ENCODE peak calls at places on chromosomes 1 and 21, in nine cellular contexts. F is cardiac muscle cell, L is PC-3, N is kidney epithelial cell, K is fibroblast of mammary gland, X is neural progenitor cell, H is NT2/D1, A is tibial nerve, T is fibroblast of pulmonary artery. M is an unnamed sample.
A peak's percentile ranks its signal among the peaks of the same experiment; 100 is the strongest.

GRCh38 chr1:150798509-150798908 is 9.6 kb downstream of the CTSK start:
- DNase-seq in F (peak; percentile 5), L (no peak), N (no peak), K (peak; percentile 35), X (peak; percentile 37), H (no peak), A (no peak), T (no peak), M (no peak)

GRCh38 chr1:80673935-80674597 is 1126.7 kb upstream of the ADGRL2 start:
- DNase-seq in F (peak; percentile 7), L (no peak), N (no peak), K (no peak), X (peak; percentile 3), H (no peak), A (no peak), T (no peak), M (no peak)

GRCh38 chr1:30445449-30445848 is 277.9 kb downstream of the MATN1 start:
- DNase-seq in F (no peak), L (no peak), N (no peak), K (no peak), X (no peak), H (no peak), A (no peak), T (no peak), M (no peak)

GRCh38 chr1:184930232-184930631 is 44.1 kb downstream of the NIBAN1 start:
- DNase-seq in F (no peak), L (no peak), N (no peak), K (no peak), X (no peak), H (no peak), A (no peak), T (peak; percentile 14), M (no peak)

GRCh38 chr1:186154651-186155050 is 220.4 kb downstream of the TPR start:
- DNase-seq in F (no peak), L (no peak), N (no peak), K (no peak), X (no peak), H (no peak), A (no peak), T (no peak), M (no peak)

GRCh38 chr1:41102208-41102607 is 80.7 kb upstream of the SLFNL1 start:
- DNase-seq in F (no peak), L (peak; percentile 88), N (peak; percentile 52), K (peak; percentile 99), X (no peak), H (no peak), A (peak; percentile 84), T (peak; percentile 98), M (peak; percentile 87)

GRCh38 chr1:62356257-62356835 is 37.1 kb upstream of the KANK4 start:
- DNase-seq in F (no peak), L (peak; percentile 90), N (peak; percentile 92), K (peak; percentile 87), X (no peak), H (no peak), A (no peak), T (peak; percentile 43), M (peak; percentile 29)

GRCh38 chr1:199226163-199226562 is 587.3 kb downstream of the PTPRC start:
- DNase-seq in F (no peak), L (peak; percentile 75), N (peak; percentile 21), K (peak; percentile 52), X (no peak), H (no peak), A (no peak), T (peak; percentile 44), M (no peak)

GRCh38 chr21:34808569-34809204 is 139.9 kb downstream of the CLIC6 start:
- DNase-seq in F (no peak), L (no peak), N (peak; percentile 56), K (peak; percentile 98), X (no peak), H (no peak), A (no peak), T (peak; percentile 71), M (peak; percentile 78)

GRCh38 chr1:48853006-48853405 is 76.3 kb upstream of the BEND5 start:
- DNase-seq in F (no peak), L (peak; percentile 95), N (no peak), K (peak; percentile 96), X (no peak), H (no peak), A (no peak), T (peak; percentile 68), M (no peak)

GRCh38 chr1:232057217-232057895 is 430.8 kb downstream of the DISC1 start:
- DNase-seq in F (no peak), L (no peak), N (no peak), K (no peak), X (no peak), H (no peak), A (no peak), T (no peak), M (no peak)

GRCh38 chr1:53896673-53897229 is 2.8 kb downstream of the DIO1 start:
- DNase-seq in F (no peak), L (peak; percentile 80), N (peak; percentile 43), K (peak; percentile 85), X (no peak), H (no peak), A (no peak), T (peak; percentile 69), M (no peak)

GRCh38 chr1:89980605-89981004 is 14.3 kb upstream of the ZNF326 start:
- DNase-seq in F (no peak), L (no peak), N (no peak), K (no peak), X (no peak), H (no peak), A (no peak), T (peak; percentile 37), M (no peak)

GRCh38 chr1:72062584-72062983 is 219.8 kb downstream of the NEGR1 start:
- DNase-seq in F (peak; percentile 26), L (no peak), N (no peak), K (peak; percentile 14), X (no peak), H (no peak), A (no peak), T (peak; percentile 17), M (no peak)

GRCh38 chr1:3659093-3659492 is 6.8 kb downstream of the TP73 start:
- DNase-seq in F (no peak), L (no peak), N (no peak), K (no peak), X (no peak), H (no peak), A (no peak), T (no peak), M (no peak)

GRCh38 chr1:240575976-240576666 is 35.8 kb downstream of the GREM2 start:
- DNase-seq in F (no peak), L (no peak), N (no peak), K (peak; percentile 83), X (no peak), H (no peak), A (peak; percentile 13), T (peak; percentile 31), M (no peak)

GRCh38 chr1:147603986-147604385 is 62.7 kb downstream of the BCL9 start:
- DNase-seq in F (no peak), L (no peak), N (no peak), K (no peak), X (no peak), H (no peak), A (no peak), T (no peak), M (no peak)
- H3K4me3 ChIP-seq in F (no peak overlapping the region), L (no peak overlapping the region), N (no peak overlapping the region), K (no peak overlapping the region), X (no peak overlapping the region), H (no peak overlapping the region), A (no peak overlapping the region), T (no peak overlapping the region), M (no peak overlapping the region)

GRCh38 chr21:31514598-31514997 is 144.9 kb upstream of the SOD1 start:
- DNase-seq in F (peak; percentile 20), L (no peak), N (no peak), K (no peak), X (peak; percentile 73), H (peak; percentile 36), A (peak; percentile 28), T (no peak), M (peak; percentile 2)
- H3K4me3 ChIP-seq in F (no peak overlapping the region), L (no peak overlapping the region), N (no peak overlapping the region), K (no peak overlapping the region), X (peak overlapping the region; percentile 22), H (no peak overlapping the region), A (no peak overlapping the region), T (no peak overlapping the region), M (no peak overlapping the region)

GRCh38 chr1:206116873-206117150 is 376 bp downstream of the AVPR1B start:
- DNase-seq in F (no peak), L (no peak), N (no peak), K (no peak), X (no peak), H (no peak), A (no peak), T (no peak), M (no peak)

GRCh38 chr1:206115791-206116190 is 1.4 kb downstream of the AVPR1B start:
- DNase-seq in F (no peak), L (no peak), N (no peak), K (no peak), X (no peak), H (no peak), A (no peak), T (no peak), M (no peak)

GRCh38 chr1:206116191-206116872 is 856 bp downstream of the AVPR1B start:
- DNase-seq in F (no peak), L (no peak), N (no peak), K (no peak), X (no peak), H (no peak), A (no peak), T (no peak), M (no peak)

GRCh38 chr1:206114692-206115430 is 2.3 kb downstream of the AVPR1B start:
- DNase-seq in F (no peak), L (no peak), N (no peak), K (no peak), X (no peak), H (no peak), A (no peak), T (peak; percentile 12), M (no peak)

DNA sequence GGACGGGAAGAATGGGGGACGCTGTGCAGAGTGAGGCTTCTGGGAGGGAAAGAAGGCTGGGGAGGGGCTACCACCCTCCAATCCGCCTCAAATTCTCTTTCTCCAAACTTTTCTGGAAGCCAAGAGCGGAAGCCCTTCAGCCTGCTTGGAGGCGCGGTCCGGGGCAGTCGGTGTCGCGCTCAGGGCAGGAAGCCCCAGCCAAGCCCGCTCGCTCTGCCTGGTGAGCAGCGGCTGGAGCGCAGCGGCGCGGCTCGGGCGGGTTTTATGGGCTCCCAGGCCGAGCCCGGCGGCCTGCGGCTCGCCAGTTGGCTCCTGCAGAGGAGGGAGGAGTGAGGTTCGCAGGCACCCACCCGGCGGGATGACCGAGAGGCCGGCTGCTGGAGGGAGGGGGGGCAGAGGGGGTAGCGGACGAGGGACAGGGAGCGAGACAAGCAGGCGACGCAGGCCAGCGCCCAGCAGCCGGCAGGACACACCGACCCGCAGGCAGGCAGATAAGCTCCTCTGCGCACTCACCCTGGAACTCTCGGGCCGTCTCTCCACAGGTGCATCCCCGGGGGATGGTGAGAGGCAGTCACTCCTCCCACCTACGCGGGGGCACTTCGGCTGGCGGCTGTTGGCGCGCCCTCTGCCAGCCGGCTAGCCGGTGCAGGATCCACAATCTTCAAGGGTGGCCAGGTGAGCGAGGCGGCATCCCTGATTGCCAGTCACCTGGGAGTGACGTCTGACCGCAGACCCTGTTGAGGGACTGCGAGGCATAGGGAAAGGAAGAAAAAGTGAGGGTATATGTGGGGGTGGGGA is at the start of gene AVPR1B:
- DNase-seq in F (peak; percentile 79), L (peak; percentile 41), N (no peak), K (peak; percentile 16), X (peak; percentile 75), H (peak; percentile 35), A (no peak), T (peak; percentile 23), M (no peak)
- H3K4me3 ChIP-seq in F (peak within 1 kb of the TSS; percentile 30), L (peak within 1 kb of the TSS; percentile 60), N (peak within 1 kb of the TSS; percentile 25), K (no peak within 1 kb of the TSS), X (peak within 1 kb of the TSS; percentile 72), H (peak within 1 kb of the TSS; percentile 52), A (peak within 1 kb of the TSS; percentile 20), T (peak within 1 kb of the TSS; percentile 21), M (peak within 1 kb of the TSS; percentile 34)

GRCh38 chr1:159171254-159171687 is at the start of gene CADM3:
- DNase-seq in F (peak; percentile 56), L (no peak), N (no peak), K (no peak), X (peak; percentile 83), H (no peak), A (no peak), T (peak; percentile 59), M (no peak)
- H3K4me3 ChIP-seq in F (peak within 1 kb of the TSS; percentile 74), L (no peak within 1 kb of the TSS), N (no peak within 1 kb of the TSS), K (peak within 1 kb of the TSS; percentile 50), X (peak within 1 kb of the TSS; percentile 97), H (peak within 1 kb of the TSS; percentile 81), A (peak within 1 kb of the TSS; percentile 41), T (peak within 1 kb of the TSS; percentile 60), M (peak within 1 kb of the TSS; percentile 34)

M was measured in retinal pigment epithelial cell.